ENCODE peak calls at places on chromosomes 2 and 18, in four cellular contexts. H is GM13976, D is ovary, Z is astrocyte of the spinal cord. U is an unnamed sample.

GRCh38 chr2:237564526-237565131 is 1.7 kb upstream of the PRLH start:
- DNase-seq in D (no peak), Z (no peak), H (no peak), U (no peak)

GRCh38 chr2:216574586-216574985 is 58.6 kb upstream of the IGFBP2 start:
- DNase-seq in H (no peak), Z (no peak), D (no peak), U (no peak)

GRCh38 chr2:120231974-120232635 is 8.9 kb upstream of the TMEM185B start:
- DNase-seq in Z (no peak), H (peak), D (no peak), U (no peak)

GRCh38 chr18:31581498-31582197 is 10.0 kb upstream of the TTR start:
- DNase-seq in H (no peak), Z (peak), D (no peak), U (no peak)

GRCh38 chr18:3186678-3187658 is 32.8 kb downstream of the MYOM1 start:
- DNase-seq in D (peak), Z (no peak), H (no peak), U (no peak)

GRCh38 chr18:23183356-23184150 is 48.3 kb downstream of the CABLES1 start:
- DNase-seq in D (no peak), Z (peak), H (no peak), U (no peak)

GRCh38 chr2:230721712-230722111 is 9.1 kb downstream of the CAB39 start:
- DNase-seq in H (peak), Z (no peak), D (no peak), U (no peak)

GRCh38 chr18:45517181-45517741 is 98.0 kb upstream of the SLC14A2 start:
- DNase-seq in D (peak), Z (peak), H (no peak), U (no peak)

GRCh38 chr2:75523313-75524275 is 37.1 kb downstream of the EVA1A start:
- DNase-seq in Z (peak), H (peak), D (no peak), U (no peak)

GRCh38 chr2:29241955-29242565 is 126.8 kb downstream of the CLIP4 start:
- DNase-seq in Z (no peak), H (no peak), D (no peak), U (no peak)

GRCh38 chr2:160751021-160751420 is 257.4 kb upstream of the RBMS1 start:
- DNase-seq in H (no peak), Z (peak), D (no peak), U (no peak)

GRCh38 chr2:69375494-69376353 is 11.3 kb downstream of the GFPT1 start:
- DNase-seq in H (peak), D (no peak), Z (no peak), U (peak)

GRCh38 chr2:71571945-71572344 is 118.6 kb downstream of the DYSF start:
- DNase-seq in H (no peak), D (no peak), Z (no peak), U (no peak)

GRCh38 chr2:215442392-215442787 is 6.5 kb upstream of the FN1 start:
- DNase-seq in Z (no peak), H (no peak), D (no peak), U (no peak)
- TF ChIP-seq CTCF in Z (no peak), H (no peak), D (no peak), U (no peak)

GRCh38 chr2:220463876-220464275 is 836.4 kb downstream of the SLC4A3 start:
- DNase-seq in Z (no peak), D (no peak), H (no peak), U (no peak)

GRCh38 chr2:220465700-220466099 is 838.3 kb downstream of the SLC4A3 start:
- DNase-seq in H (no peak), Z (no peak), D (no peak), U (no peak)

GRCh38 chr2:220458051-220458450 is 830.6 kb downstream of the SLC4A3 start:
- DNase-seq in D (no peak), Z (no peak), H (no peak), U (no peak)

GRCh38 chr2:220455389-220455788 is 828.0 kb downstream of the SLC4A3 start:
- DNase-seq in D (no peak), Z (no peak), H (no peak), U (no peak)

GRCh38 chr2:220460257-220460985 is 833.0 kb downstream of the SLC4A3 start:
- DNase-seq in Z (no peak), H (no peak), D (no peak), U (no peak)
- TF ChIP-seq CTCF in Z (peak), H (no peak), D (no peak), U (no peak)

GRCh38 chr18:75691483-75691882 is 264.0 kb upstream of the SMIM21 start:
- DNase-seq in D (no peak), Z (no peak), H (no peak), U (no peak)
- TF ChIP-seq CTCF in D (no peak), Z (no peak), H (no peak), U (no peak)

DNA sequence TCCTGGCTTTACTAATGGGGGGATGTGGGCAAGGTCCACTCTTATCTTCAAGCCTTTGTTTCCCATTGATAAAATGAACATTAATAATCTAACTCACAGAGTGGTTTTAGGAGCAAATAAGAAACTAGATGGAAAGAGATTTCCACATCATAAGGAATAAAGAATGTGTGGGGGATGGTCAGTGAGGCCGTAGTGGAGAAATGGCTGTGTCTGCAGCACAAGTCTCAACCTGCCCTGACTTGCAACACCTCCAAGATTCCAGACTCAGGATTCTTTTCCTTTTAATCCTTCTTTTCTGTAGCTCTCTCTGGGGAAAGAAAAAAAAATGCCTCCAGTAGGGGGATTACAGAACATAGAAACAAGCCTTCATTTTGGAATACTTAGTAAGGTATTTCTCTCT is 124.2 kb upstream of the MEX3C start:
- DNase-seq in Z (no peak), H (no peak), D (no peak), U (no peak)
- TF ChIP-seq CTCF in Z (no peak), H (no peak), D (no peak), U (no peak)

U was measured in endothelial cell.